ENCODE peak calls at places on chromosomes 2 and 18, in ten cellular contexts. W is effector memory CD4-positive, alpha-beta T cell; X is pancreas; O is naive thymus-derived CD4-positive, alpha-beta T cell; T is right atrium auricular region; V is neural progenitor cell; I is adipocyte; D is HepG2; S is Peyer's patch; Y is IMR-90. M is an unnamed sample.
A peak's percentile ranks its signal among the peaks of the same experiment; 100 is the strongest.

GRCh38 chr2:54641988-54642387 is 81.5 kb upstream of the EML6 start:
- DNase-seq in W (no peak), X (no peak), O (no peak), T (no peak), V (no peak), I (no peak), D (no peak), S (no peak), Y (no peak), M (no peak)

GRCh38 chr18:59265246-59266018 is 7.8 kb downstream of the RAX start:
- DNase-seq in W (no peak), X (no peak), O (no peak), T (no peak), V (peak; percentile 88), I (no peak), D (no peak), S (no peak), Y (no peak), M (peak; percentile 94)

GRCh38 chr2:127128508-127128907 is 21.6 kb upstream of the BIN1 start:
- DNase-seq in W (no peak), X (peak; percentile 77), O (no peak), T (peak; percentile 57), V (peak; percentile 91), I (no peak), D (no peak), S (peak; percentile 85), Y (no peak), M (peak; percentile 91)

GRCh38 chr2:59589881-59590280 is 963.6 kb downstream of the BCL11A start:
- DNase-seq in W (no peak), X (no peak), O (no peak), T (no peak), V (no peak), I (no peak), D (no peak), S (no peak), Y (no peak), M (no peak)

GRCh38 chr2:25286025-25286400 is 55.7 kb downstream of the DNMT3A start:
- DNase-seq in W (peak; percentile 36), X (no peak), O (peak; percentile 83), T (no peak), V (no peak), I (no peak), D (no peak), S (peak; percentile 85), Y (no peak), M (peak; percentile 76)

GRCh38 chr2:3512086-3512485 is 7.2 kb downstream of the ADI1 start:
- DNase-seq in W (no peak), X (no peak), O (no peak), T (peak; percentile 7), V (no peak), I (no peak), D (no peak), S (peak; percentile 27), Y (no peak), M (peak; percentile 11)

GRCh38 chr2:102000813-102001766 is 9.3 kb downstream of the IL1R2 start:
- DNase-seq in W (no peak), X (no peak), O (no peak), T (no peak), V (no peak), I (no peak), D (no peak), S (no peak), Y (no peak), M (no peak)

GRCh38 chr2:235937092-235937491 is 231.1 kb downstream of the GBX2 start:
- DNase-seq in W (no peak), X (no peak), O (no peak), T (no peak), V (peak; percentile 36), I (no peak), D (no peak), S (peak; percentile 22), Y (no peak), M (peak; percentile 28)

GRCh38 chr2:47346-48218 is 1.3 kb upstream of the FAM110C start:
- DNase-seq in W (no peak), X (peak; percentile 50), O (no peak), T (no peak), V (no peak), I (no peak), D (no peak), S (no peak), Y (no peak), M (no peak)

GRCh38 chr2:43475137-43475846 is 120.5 kb downstream of the THADA start:
- DNase-seq in W (no peak), X (no peak), O (no peak), T (no peak), V (no peak), I (no peak), D (no peak), S (no peak), Y (peak; percentile 19), M (no peak)

GRCh38 chr2:71299507-71299906 is 32.1 kb upstream of the ZNF638 start:
- DNase-seq in W (no peak), X (no peak), O (peak; percentile 24), T (no peak), V (peak; percentile 47), I (peak; percentile 75), D (peak; percentile 40), S (no peak), Y (peak; percentile 36), M (no peak)

DNA sequence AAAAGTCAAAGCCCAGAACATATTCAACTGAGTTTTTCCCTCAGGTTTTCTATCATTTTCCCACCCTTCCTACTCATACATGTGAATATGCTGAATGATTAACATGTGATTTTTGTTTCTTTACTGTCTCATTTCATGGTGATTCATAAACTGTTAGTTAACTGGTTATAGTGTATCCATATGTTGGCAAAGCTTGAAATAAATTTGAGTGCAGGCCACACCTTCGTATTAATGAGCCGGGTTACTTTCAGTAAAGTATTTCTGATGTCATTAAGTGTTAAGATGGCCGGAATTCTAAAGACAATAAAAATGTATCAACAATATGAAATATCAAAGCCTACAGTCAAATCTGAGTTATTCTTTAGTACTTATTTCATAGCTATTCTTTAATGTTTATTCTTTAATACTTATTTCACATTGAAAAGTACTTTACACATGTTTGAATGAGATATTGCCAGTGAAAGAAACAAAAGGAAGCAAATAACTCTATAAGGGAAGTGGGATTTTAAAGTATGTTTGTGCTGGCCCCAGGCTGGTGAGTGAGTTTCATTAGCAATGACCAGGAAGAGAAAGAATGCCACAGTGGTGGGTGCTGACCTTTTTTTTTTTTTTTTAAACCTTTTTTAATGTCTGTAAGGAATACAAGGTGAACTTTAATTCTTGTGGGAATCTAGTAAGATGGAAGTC is 178.6 kb downstream of the NEDD4L start:
- DNase-seq in W (no peak), X (no peak), O (no peak), T (no peak), V (no peak), I (peak; percentile 53), D (no peak), S (no peak), Y (peak; percentile 33), M (no peak)
- H3K4me1 ChIP-seq in W (no peaks in the 10 kb centered on the region), X (peaks cover 33% of the 10 kb centered on the region), O (no peaks in the 10 kb centered on the region), T (peaks cover 21% of the 10 kb centered on the region), V (peaks cover 20% of the 10 kb centered on the region), I (peaks cover 31% of the 10 kb centered on the region), D (peaks cover 46% of the 10 kb centered on the region), S (peaks cover 4% of the 10 kb centered on the region), Y (peaks cover 20% of the 10 kb centered on the region), M (peaks cover 4% of the 10 kb centered on the region)

DNA sequence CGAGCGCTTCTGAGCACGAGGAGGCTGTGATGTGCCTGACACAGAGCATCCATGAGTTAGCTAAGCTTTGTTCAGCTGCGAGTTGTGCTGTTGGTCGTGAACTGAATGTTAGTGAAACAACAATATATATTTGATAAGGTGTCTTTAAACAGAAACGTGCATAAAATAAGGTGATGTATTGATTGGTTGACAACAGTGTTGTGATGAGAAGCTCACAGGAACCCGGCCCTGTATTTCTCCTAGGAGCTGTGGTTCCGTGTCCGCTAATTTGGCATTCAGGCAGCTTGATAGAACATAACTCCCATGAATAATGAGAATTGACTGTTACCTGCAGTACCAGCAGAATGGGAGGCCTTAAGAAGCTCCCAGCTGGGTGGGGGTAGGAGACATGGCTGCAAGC is 146.4 kb upstream of the MYCN start:
- DNase-seq in W (no peak), X (no peak), O (no peak), T (no peak), V (no peak), I (no peak), D (no peak), S (no peak), Y (no peak), M (no peak)
- H3K27me3 ChIP-seq in W (no peaks in the 10 kb centered on the region), X (no peaks in the 10 kb centered on the region), O (no peaks in the 10 kb centered on the region), T (no peaks in the 10 kb centered on the region), V (no peaks in the 10 kb centered on the region), I (peaks cover 51% of the 10 kb centered on the region), D (no peaks in the 10 kb centered on the region), S (no peaks in the 10 kb centered on the region), Y (no peaks in the 10 kb centered on the region), M (no peaks in the 10 kb centered on the region)

GRCh38 chr2:72915907-72916742 is 1.2 kb upstream of the EMX1 start:
- DNase-seq in W (no peak), X (peak; percentile 78), O (peak; percentile 33), T (no peak), V (peak; percentile 94), I (peak; percentile 29), D (peak; percentile 60), S (peak; percentile 77), Y (no peak), M (peak; percentile 92)

GRCh38 chr2:72911256-72911655 is 6.1 kb upstream of the EMX1 start:
- DNase-seq in W (no peak), X (no peak), O (no peak), T (no peak), V (no peak), I (no peak), D (no peak), S (peak; percentile 22), Y (no peak), M (peak; percentile 20)

GRCh38 chr2:72915076-72915906 is 2.0 kb upstream of the EMX1 start:
- DNase-seq in W (no peak), X (no peak), O (no peak), T (no peak), V (peak; percentile 45), I (no peak), D (no peak), S (peak; percentile 28), Y (no peak), M (peak; percentile 72)

GRCh38 chr2:72914226-72915075 is 2.9 kb upstream of the EMX1 start:
- DNase-seq in W (no peak), X (no peak), O (no peak), T (no peak), V (peak; percentile 61), I (no peak), D (no peak), S (peak; percentile 27), Y (no peak), M (peak; percentile 79)

GRCh38 chr2:72913531-72914225 is 3.6 kb upstream of the EMX1 start:
- DNase-seq in W (no peak), X (no peak), O (no peak), T (no peak), V (peak; percentile 48), I (no peak), D (no peak), S (peak; percentile 25), Y (no peak), M (peak; percentile 64)
- H3K4me3 ChIP-seq in W (no peak overlapping the region), X (no peak overlapping the region), O (no peak overlapping the region), T (no peak overlapping the region), V (no peak overlapping the region), I (no peak overlapping the region), D (no peak overlapping the region), S (no peak overlapping the region), Y (no peak overlapping the region), M (no peak overlapping the region)

DNA sequence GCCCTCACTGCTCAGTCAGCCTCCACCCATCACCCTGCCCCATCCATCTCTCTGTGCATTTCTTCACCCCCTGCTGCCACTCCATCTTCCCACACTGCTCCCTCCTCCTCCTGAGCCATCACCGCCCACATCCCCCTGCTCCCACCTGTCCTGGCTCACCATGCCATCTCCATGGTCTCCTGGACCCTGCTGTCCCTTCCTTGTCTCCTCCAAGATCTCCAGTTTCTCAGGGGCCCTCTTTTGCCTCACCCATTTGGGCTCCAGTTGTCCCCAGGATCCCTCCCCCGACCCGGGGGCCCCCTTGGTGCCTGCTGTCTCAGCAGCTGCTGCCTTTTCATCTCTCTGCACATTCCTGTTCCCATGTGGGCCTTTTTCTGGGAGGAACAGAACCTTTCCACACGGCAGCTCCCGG is 10.6 kb downstream of the SPEG start:
- DNase-seq in W (no peak), X (no peak), O (no peak), T (no peak), V (no peak), I (no peak), D (no peak), S (no peak), Y (no peak), M (no peak)
- H3K4me1 ChIP-seq in W (peaks cover 8% of the 10 kb centered on the region), X (no peaks in the 10 kb centered on the region), O (peaks cover 2% of the 10 kb centered on the region), T (peaks cover 79% of the 10 kb centered on the region), V (peaks cover 19% of the 10 kb centered on the region), I (peaks cover 17% of the 10 kb centered on the region), D (no peaks in the 10 kb centered on the region), S (no peaks in the 10 kb centered on the region), Y (peaks cover 29% of the 10 kb centered on the region), M (no peaks in the 10 kb centered on the region)

M was measured in endodermal cell.